ENCODE peak calls at places on chromosomes 7 and 10, in seven cellular contexts. N, Q, X, U, V, L and Z are unnamed samples.
A peak's percentile ranks its signal among the peaks of the same experiment; 100 is the strongest.

GRCh38 chr10:101221479-101222246 is 7.6 kb downstream of the LBX1 start:
- DNase-seq in N (no peak), Q (no peak), X (no peak), U (peak; percentile 25), V (no peak), L (no peak), Z (no peak)

GRCh38 chr7:106167439-106168136 is 55.5 kb upstream of the SYPL1 start:
- DNase-seq in N (no peak), Q (no peak), X (no peak), U (no peak), V (no peak), L (no peak), Z (no peak)

GRCh38 chr10:58137813-58138212 is 129.9 kb downstream of the IPMK start:
- DNase-seq in N (no peak), Q (no peak), X (no peak), U (peak; percentile 13), V (no peak), L (no peak), Z (no peak)

GRCh38 chr7:22733761-22734160 is 6.8 kb downstream of the IL6 start:
- DNase-seq in N (no peak), Q (no peak), X (no peak), U (no peak), V (no peak), L (no peak), Z (no peak)

GRCh38 chr7:65477326-65477725 is 103.7 kb downstream of the ZNF92 start:
- DNase-seq in N (peak; percentile 63), Q (peak; percentile 25), X (peak; percentile 46), U (peak; percentile 67), V (no peak), L (peak; percentile 39), Z (no peak)

GRCh38 chr7:130278892-130279690 is 12.4 kb downstream of the CPA2 start:
- DNase-seq in N (no peak), Q (no peak), X (no peak), U (no peak), V (no peak), L (no peak), Z (no peak)

GRCh38 chr10:70874061-70874460 is 14.3 kb downstream of the PCBD1 start:
- DNase-seq in N (no peak), Q (no peak), X (no peak), U (no peak), V (no peak), L (no peak), Z (no peak)

GRCh38 chr7:151897201-151897711 is 20.3 kb upstream of the PRKAG2 start:
- DNase-seq in N (no peak), Q (no peak), X (no peak), U (no peak), V (no peak), L (no peak), Z (no peak)

GRCh38 chr10:97163646-97164535 is 21.9 kb downstream of the SLIT1 start:
- DNase-seq in N (no peak), Q (no peak), X (no peak), U (no peak), V (no peak), L (no peak), Z (no peak)

GRCh38 chr10:119120413-119120867 is 16.5 kb downstream of the DENND10 start:
- DNase-seq in N (no peak), Q (peak; percentile 96), X (no peak), U (no peak), V (peak; percentile 88), L (no peak), Z (no peak)

GRCh38 chr10:806451-807162 is 117.1 kb upstream of the DIP2C start:
- DNase-seq in N (no peak), Q (no peak), X (no peak), U (no peak), V (no peak), L (no peak), Z (no peak)

GRCh38 chr7:141001561-141001960 is 13.2 kb downstream of the MRPS33 start:
- DNase-seq in N (no peak), Q (peak; percentile 41), X (no peak), U (no peak), V (no peak), L (no peak), Z (no peak)

GRCh38 chr7:41224063-41224763 is 478.7 kb downstream of the INHBA start:
- DNase-seq in N (no peak), Q (no peak), X (peak; percentile 51), U (no peak), V (no peak), L (no peak), Z (no peak)

GRCh38 chr10:82813856-82814255 is 938.9 kb downstream of the NRG3 start:
- DNase-seq in N (no peak), Q (peak; percentile 2), X (no peak), U (no peak), V (no peak), L (no peak), Z (no peak)

GRCh38 chr10:132862485-132863420 is 76.8 kb upstream of the NKX6-2 start:
- DNase-seq in N (no peak), Q (no peak), X (no peak), U (no peak), V (no peak), L (no peak), Z (no peak)

GRCh38 chr7:36863901-36864701 is 139.8 kb upstream of the AOAH start:
- DNase-seq in N (no peak), Q (peak; percentile 38), X (no peak), U (peak; percentile 40), V (no peak), L (no peak), Z (no peak)

GRCh38 chr10:86003201-86003621 is 363.4 kb downstream of the GRID1 start:
- DNase-seq in N (no peak), Q (no peak), X (no peak), U (no peak), V (no peak), L (no peak), Z (no peak)

GRCh38 chr10:35600193-35600592 is 4.9 kb upstream of the GJD4 start:
- DNase-seq in N (no peak), Q (peak; percentile 5), X (no peak), U (no peak), V (no peak), L (no peak), Z (no peak)

GRCh38 chr7:34652784-34653183 is 5.2 kb upstream of the NPSR1 start:
- DNase-seq in N (no peak), Q (peak; percentile 65), X (no peak), U (no peak), V (no peak), L (no peak), Z (no peak)
- TF ChIP-seq SIN3A in N (no peak), Q (no peak), X (no peak), U (no peak), V (no peak), L (no peak), Z (no peak)

GRCh38 chr7:144534196-144534595 is 130.7 kb upstream of the NOBOX start:
- DNase-seq in N (no peak), Q (peak; percentile 19), X (no peak), U (no peak), V (no peak), L (no peak), Z (no peak)
- H3K27ac ChIP-seq in N (no peak overlapping the region), Q (no peak overlapping the region), X (no peak overlapping the region), U (no peak overlapping the region), V (no peak overlapping the region), L (no peak overlapping the region), Z (no peak overlapping the region)

GRCh38 chr10:51386248-51386885 is 312.1 kb downstream of the PRKG1 start:
- DNase-seq in N (no peak), Q (no peak), X (no peak), U (no peak), V (no peak), L (no peak), Z (no peak)
- TF ChIP-seq SIN3A in N (no peak), Q (no peak), X (no peak), U (no peak), V (no peak), L (no peak), Z (no peak)

GRCh38 chr7:47304727-47305719 is 276.9 kb downstream of the TNS3 start:
- DNase-seq in N (no peak), Q (no peak), X (no peak), U (no peak), V (no peak), L (no peak), Z (no peak)
- H3K27ac ChIP-seq in N (no peak overlapping the region), Q (no peak overlapping the region), X (no peak overlapping the region), U (no peak overlapping the region), V (no peak overlapping the region), L (no peak overlapping the region), Z (no peak overlapping the region)

DNA sequence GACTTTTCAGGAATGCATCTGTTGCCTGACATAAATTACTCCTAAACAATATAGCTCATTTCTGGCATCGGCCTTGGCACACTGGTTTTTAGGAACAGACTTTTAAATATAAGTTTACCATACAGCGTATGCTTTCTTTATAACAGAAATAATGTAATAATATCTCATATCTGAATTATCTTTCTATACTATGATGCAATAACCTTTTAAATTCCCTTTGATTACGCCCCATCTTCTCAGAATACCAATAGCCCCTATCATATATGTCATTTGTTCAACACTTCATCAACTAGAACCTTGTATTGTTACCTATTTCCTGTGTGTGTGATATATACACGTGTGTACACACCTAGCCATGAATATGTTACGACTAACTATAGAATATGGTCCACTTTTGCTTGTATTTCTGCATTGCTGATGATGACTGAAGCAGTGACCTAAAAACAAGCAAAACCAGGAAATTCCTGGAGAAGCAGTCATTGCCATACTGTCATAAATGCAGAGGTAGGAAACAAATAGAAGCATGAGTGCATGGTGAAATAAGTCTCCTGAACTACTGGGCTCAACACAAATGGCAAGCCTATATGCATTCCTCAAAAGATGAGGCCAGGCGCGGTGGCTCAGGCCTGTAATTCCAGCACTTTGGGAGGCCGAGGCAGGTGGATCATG is 618.4 kb upstream of the NRP1 start:
- DNase-seq in N (no peak), Q (no peak), X (no peak), U (no peak), V (no peak), L (no peak), Z (no peak)
- TF ChIP-seq SIN3A in N (no peak), Q (no peak), X (no peak), U (no peak), V (no peak), L (no peak), Z (no peak)

GRCh38 chr7:43781726-43782607 is 23.5 kb downstream of the BLVRA start:
- DNase-seq in N (no peak), Q (peak; percentile 90), X (no peak), U (peak; percentile 20), V (no peak), L (no peak), Z (no peak)
- H3K27ac ChIP-seq in N (no peak overlapping the region), Q (peak overlapping the region; percentile 71), X (no peak overlapping the region), U (peak overlapping the region; percentile 11), V (no peak overlapping the region), L (no peak overlapping the region), Z (no peak overlapping the region)

DNA sequence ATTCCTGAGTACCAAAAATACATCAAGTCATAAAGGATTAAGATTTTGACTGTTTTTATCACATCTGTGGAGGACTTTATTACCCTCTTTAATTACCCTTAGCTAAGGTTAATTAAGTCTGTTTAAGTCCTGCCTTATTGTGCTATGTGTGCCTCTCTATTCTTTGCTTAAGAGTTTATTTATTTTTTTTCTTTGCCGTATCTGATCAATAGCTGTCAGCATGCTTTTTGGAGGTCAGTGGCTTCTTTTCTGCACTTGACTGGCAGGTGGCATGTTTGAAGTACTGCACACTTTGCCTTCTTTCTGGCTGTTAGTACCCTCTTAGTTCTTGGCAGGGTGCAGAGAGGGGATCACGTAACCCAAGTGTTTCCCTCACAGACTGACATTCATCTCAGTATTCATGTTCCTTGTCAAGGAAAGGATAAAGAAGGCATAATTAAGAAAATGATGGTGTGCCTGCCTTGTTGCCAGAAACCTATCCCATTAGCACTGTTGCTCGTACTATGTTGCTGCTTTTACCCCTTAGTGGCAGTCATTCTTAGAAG is 225.8 kb downstream of the EXOC4 start:
- DNase-seq in N (no peak), Q (no peak), X (no peak), U (no peak), V (no peak), L (no peak), Z (no peak)
- TF ChIP-seq SIN3A in N (no peak), Q (no peak), X (no peak), U (no peak), V (no peak), L (no peak), Z (no peak)